ENCODE peak calls at places on chromosomes 11 and 22, in six cellular contexts. One of them, this sample, is unnamed.
A peak's percentile ranks its signal among the peaks of the same experiment; 100 is the strongest.

GRCh38 chr11:38252620-38253019 is 1654.6 kb upstream of the RAG2 start:
- DNase-seq in CD8-positive, alpha-beta T cell: no peak
- DNase-seq in HepG2: no peak
- DNase-seq in neuronal stem cell: no peak
- DNase-seq in A673: no peak
- DNase-seq in body of pancreas: no peak
- DNase-seq in this sample: no peak

GRCh38 chr22:20741634-20742581 is 32.0 kb upstream of the SERPIND1 start:
- DNase-seq in HepG2: peak; percentile 44
- DNase-seq in CD8-positive, alpha-beta T cell: peak; percentile 49
- DNase-seq in neuronal stem cell: peak; percentile 27
- DNase-seq in body of pancreas: peak; percentile 72
- DNase-seq in A673: peak; percentile 59
- DNase-seq in this sample: peak; percentile 58

GRCh38 chr11:99937330-99937729 is 749.8 kb upstream of the ARHGAP42 start:
- DNase-seq in A673: no peak
- DNase-seq in body of pancreas: no peak
- DNase-seq in HepG2: no peak
- DNase-seq in neuronal stem cell: no peak
- DNase-seq in CD8-positive, alpha-beta T cell: no peak
- DNase-seq in this sample: no peak

GRCh38 chr22:50733521-50734342 is 4.3 kb upstream of the ACR start:
- DNase-seq in A673: no peak
- DNase-seq in body of pancreas: no peak
- DNase-seq in HepG2: no peak
- DNase-seq in neuronal stem cell: no peak
- DNase-seq in CD8-positive, alpha-beta T cell: no peak
- DNase-seq in this sample: no peak

GRCh38 chr11:11227686-11228085 is 125.4 kb downstream of the CSNK2A3 start:
- DNase-seq in HepG2: no peak
- DNase-seq in A673: no peak
- DNase-seq in CD8-positive, alpha-beta T cell: no peak
- DNase-seq in body of pancreas: no peak
- DNase-seq in neuronal stem cell: no peak
- DNase-seq in this sample: no peak

GRCh38 chr11:117839234-117839882 is 14.8 kb upstream of the FXYD2 start:
- DNase-seq in neuronal stem cell: no peak
- DNase-seq in HepG2: no peak
- DNase-seq in A673: no peak
- DNase-seq in body of pancreas: no peak
- DNase-seq in CD8-positive, alpha-beta T cell: peak; percentile 7
- DNase-seq in this sample: peak; percentile 40

GRCh38 chr22:45208993-45209838 is 31.5 kb downstream of the KIAA0930 start:
- DNase-seq in A673: peak; percentile 45
- DNase-seq in HepG2: no peak
- DNase-seq in CD8-positive, alpha-beta T cell: peak; percentile 17
- DNase-seq in neuronal stem cell: peak; percentile 55
- DNase-seq in body of pancreas: no peak
- DNase-seq in this sample: no peak

GRCh38 chr22:38104084-38104483 is 6.4 kb downstream of the BAIAP2L2 start:
- DNase-seq in HepG2: no peak
- DNase-seq in body of pancreas: no peak
- DNase-seq in A673: no peak
- DNase-seq in neuronal stem cell: no peak
- DNase-seq in CD8-positive, alpha-beta T cell: no peak
- DNase-seq in this sample: no peak

GRCh38 chr11:26901162-26901561 is 92.8 kb upstream of the FIBIN start:
- DNase-seq in body of pancreas: no peak
- DNase-seq in neuronal stem cell: no peak
- DNase-seq in HepG2: no peak
- DNase-seq in CD8-positive, alpha-beta T cell: no peak
- DNase-seq in A673: peak; percentile 53
- DNase-seq in this sample: no peak
- H3K27ac ChIP-seq in body of pancreas: no peak overlapping the region
- H3K27ac ChIP-seq in neuronal stem cell: no peak overlapping the region
- H3K27ac ChIP-seq in HepG2: no peak overlapping the region
- H3K27ac ChIP-seq in CD8-positive, alpha-beta T cell: no peak overlapping the region
- H3K27ac ChIP-seq in A673: no peak overlapping the region
- H3K27ac ChIP-seq in this sample: no peak overlapping the region

GRCh38 chr11:44949160-44950035 is 1.3 kb downstream of the TP53I11 start:
- DNase-seq in body of pancreas: peak; percentile 48
- DNase-seq in neuronal stem cell: peak; percentile 76
- DNase-seq in A673: peak; percentile 75
- DNase-seq in CD8-positive, alpha-beta T cell: peak; percentile 24
- DNase-seq in HepG2: no peak
- DNase-seq in this sample: peak; percentile 46
- H3K4me1 ChIP-seq in body of pancreas: peaks cover 42% of the 10 kb centered on the region
- H3K4me1 ChIP-seq in neuronal stem cell: peaks cover 52% of the 10 kb centered on the region
- H3K4me1 ChIP-seq in A673: peaks cover 9% of the 10 kb centered on the region
- H3K4me1 ChIP-seq in CD8-positive, alpha-beta T cell: no peaks in the 10 kb centered on the region
- H3K4me1 ChIP-seq in HepG2: peaks cover 10% of the 10 kb centered on the region
- H3K4me1 ChIP-seq in this sample: peaks cover under 1% of the 10 kb centered on the region

GRCh38 chr11:17165247-17165890 is 42.4 kb downstream of the PIK3C2A start:
- DNase-seq in HepG2: no peak
- DNase-seq in neuronal stem cell: no peak
- DNase-seq in CD8-positive, alpha-beta T cell: no peak
- DNase-seq in A673: no peak
- DNase-seq in body of pancreas: no peak
- DNase-seq in this sample: no peak
- H3K27me3 ChIP-seq in HepG2: no peaks in the 10 kb centered on the region
- H3K27me3 ChIP-seq in neuronal stem cell: no peaks in the 10 kb centered on the region
- H3K27me3 ChIP-seq in CD8-positive, alpha-beta T cell: no peaks in the 10 kb centered on the region
- H3K27me3 ChIP-seq in A673: no peaks in the 10 kb centered on the region
- H3K27me3 ChIP-seq in body of pancreas: no peaks in the 10 kb centered on the region
- H3K27me3 ChIP-seq in this sample: no peaks in the 10 kb centered on the region

DNA sequence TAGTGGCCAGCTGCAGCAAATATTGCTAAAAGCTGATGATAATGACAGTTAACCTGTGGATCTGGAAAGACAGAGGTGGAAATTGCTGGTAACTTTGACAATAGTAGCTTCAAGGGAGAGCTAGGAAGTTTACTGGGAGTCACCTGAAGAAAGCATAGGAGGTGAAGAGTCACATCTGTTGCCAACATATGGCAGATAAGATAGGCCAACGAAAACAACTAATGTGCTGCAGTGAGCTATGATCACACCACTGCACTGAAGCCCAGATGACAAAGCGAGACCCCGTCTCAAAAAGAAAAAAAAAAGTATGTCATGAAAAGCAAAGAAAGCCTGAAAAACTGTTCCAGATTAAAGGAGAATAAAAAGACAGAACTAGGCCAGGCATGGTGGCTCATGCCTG is 4.3 kb upstream of the PRDM10 start:
- DNase-seq in neuronal stem cell: no peak
- DNase-seq in A673: no peak
- DNase-seq in CD8-positive, alpha-beta T cell: no peak
- DNase-seq in HepG2: no peak
- DNase-seq in body of pancreas: no peak
- DNase-seq in this sample: no peak
- H3K27ac ChIP-seq in neuronal stem cell: no peak overlapping the region
- H3K27ac ChIP-seq in A673: no peak overlapping the region
- H3K27ac ChIP-seq in CD8-positive, alpha-beta T cell: no peak overlapping the region
- H3K27ac ChIP-seq in HepG2: no peak overlapping the region
- H3K27ac ChIP-seq in body of pancreas: no peak overlapping the region
- H3K27ac ChIP-seq in this sample: no peak overlapping the region

GRCh38 chr11:75288846-75289760 is 48.5 kb downstream of the TPBGL start:
- DNase-seq in HepG2: no peak
- DNase-seq in CD8-positive, alpha-beta T cell: no peak
- DNase-seq in A673: no peak
- DNase-seq in body of pancreas: no peak
- DNase-seq in neuronal stem cell: no peak
- DNase-seq in this sample: no peak

GRCh38 chr11:75287579-75287978 is 47.0 kb downstream of the TPBGL start:
- DNase-seq in HepG2: no peak
- DNase-seq in CD8-positive, alpha-beta T cell: no peak
- DNase-seq in neuronal stem cell: no peak
- DNase-seq in A673: no peak
- DNase-seq in body of pancreas: no peak
- DNase-seq in this sample: no peak

GRCh38 chr11:75285776-75286360 is 45.3 kb downstream of the TPBGL start:
- DNase-seq in neuronal stem cell: no peak
- DNase-seq in HepG2: no peak
- DNase-seq in A673: no peak
- DNase-seq in CD8-positive, alpha-beta T cell: no peak
- DNase-seq in body of pancreas: no peak
- DNase-seq in this sample: no peak

GRCh38 chr11:75289919-75290318 is 49.3 kb downstream of the TPBGL start:
- DNase-seq in CD8-positive, alpha-beta T cell: no peak
- DNase-seq in neuronal stem cell: no peak
- DNase-seq in body of pancreas: no peak
- DNase-seq in HepG2: no peak
- DNase-seq in A673: no peak
- DNase-seq in this sample: no peak

DNA sequence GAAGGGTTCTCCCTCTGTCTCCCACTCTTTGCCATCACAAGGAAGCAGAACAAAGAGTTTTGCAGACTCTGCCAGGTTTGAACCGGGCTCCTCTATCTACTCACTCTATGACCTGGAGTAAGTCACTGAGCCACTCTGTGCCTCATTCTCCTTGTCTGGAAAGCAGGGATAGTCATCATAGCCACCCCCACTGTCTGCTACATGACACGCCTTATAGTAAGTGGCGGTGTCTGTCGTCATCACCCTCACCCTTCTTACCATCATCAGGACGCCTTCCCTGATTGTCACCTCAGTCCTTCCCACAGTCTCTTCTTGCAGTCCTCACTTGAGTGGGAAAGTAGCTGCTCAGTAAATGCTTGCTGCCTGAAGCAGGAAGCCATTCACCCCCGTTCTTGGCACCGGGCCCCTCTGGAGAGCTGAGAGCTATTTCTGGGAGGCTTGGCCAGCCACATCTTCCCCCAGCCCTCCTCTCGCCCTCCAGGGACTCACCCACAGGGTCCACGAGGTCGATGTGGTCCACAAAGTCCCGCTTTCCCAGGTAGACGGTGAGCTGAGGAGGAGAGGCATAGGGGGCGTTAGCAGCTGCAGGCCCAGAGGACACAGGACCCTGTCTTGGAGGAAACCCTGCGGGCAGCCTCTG is 46.4 kb downstream of the TPBGL start:
- DNase-seq in HepG2: no peak
- DNase-seq in neuronal stem cell: no peak
- DNase-seq in CD8-positive, alpha-beta T cell: no peak
- DNase-seq in A673: no peak
- DNase-seq in body of pancreas: no peak
- DNase-seq in this sample: no peak
- H3K4me1 ChIP-seq in HepG2: peaks cover 15% of the 10 kb centered on the region
- H3K4me1 ChIP-seq in neuronal stem cell: peaks cover 6% of the 10 kb centered on the region
- H3K4me1 ChIP-seq in CD8-positive, alpha-beta T cell: no peaks in the 10 kb centered on the region
- H3K4me1 ChIP-seq in A673: no peaks in the 10 kb centered on the region
- H3K4me1 ChIP-seq in body of pancreas: no peaks in the 10 kb centered on the region
- H3K4me1 ChIP-seq in this sample: no peaks in the 10 kb centered on the region

DNA sequence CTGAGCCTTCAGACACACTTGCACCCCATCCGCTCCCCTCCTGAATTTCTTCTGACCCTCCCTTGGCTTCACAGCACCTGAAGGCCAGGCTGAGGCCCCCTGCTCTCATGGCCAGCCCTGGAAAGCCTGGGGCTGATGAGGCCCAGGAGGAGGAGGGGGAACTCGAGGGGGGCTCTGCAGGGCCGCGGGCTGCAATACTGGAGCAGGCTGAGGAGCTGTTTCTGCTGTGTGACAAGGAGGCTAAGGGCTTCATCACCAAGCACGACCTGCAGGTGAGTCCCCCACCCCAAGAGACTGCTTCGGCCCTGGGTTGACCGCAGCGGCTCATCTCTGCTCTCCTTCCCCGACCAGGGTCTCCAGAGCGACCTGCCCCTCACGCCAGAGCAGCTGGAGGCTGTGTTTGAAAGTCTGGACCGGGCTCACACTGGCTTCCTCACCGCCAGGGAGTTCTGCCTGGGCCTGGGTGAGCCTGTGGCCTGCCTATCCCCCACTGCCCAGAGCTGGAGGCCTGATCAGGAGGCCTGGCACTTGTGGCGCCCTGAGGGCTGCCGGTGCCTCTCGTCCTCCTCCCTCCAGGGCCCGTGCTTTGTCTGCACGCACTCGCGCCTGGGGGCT is 889 bp downstream of the CRACR2B start:
- DNase-seq in neuronal stem cell: no peak
- DNase-seq in CD8-positive, alpha-beta T cell: no peak
- DNase-seq in A673: no peak
- DNase-seq in body of pancreas: no peak
- DNase-seq in HepG2: no peak
- DNase-seq in this sample: no peak
- H3K27me3 ChIP-seq in neuronal stem cell: peaks cover 18% of the 10 kb centered on the region
- H3K27me3 ChIP-seq in CD8-positive, alpha-beta T cell: peaks cover 11% of the 10 kb centered on the region
- H3K27me3 ChIP-seq in A673: no peaks in the 10 kb centered on the region
- H3K27me3 ChIP-seq in body of pancreas: no peaks in the 10 kb centered on the region
- H3K27me3 ChIP-seq in HepG2: no peaks in the 10 kb centered on the region
- H3K27me3 ChIP-seq in this sample: no peaks in the 10 kb centered on the region

This sample was measured in small intestine.